ENCODE peak calls at places on chromosomes 1 and 21, in nine cellular contexts. U is SK-N-SH, E is A549, X is GM23338, Q is OCI-LY7, T is IMR-90, C is mammary epithelial cell, O is DND-41, N is fibroblast of lung. B is an unnamed sample.
A peak's percentile ranks its signal among the peaks of the same experiment; 100 is the strongest.

GRCh38 chr1:17540255-17541001 is 930 bp downstream of the ARHGEF10L start:
- DNase-seq in Q (no peak), N (peak; percentile 61), O (no peak), C (no peak), U (peak; percentile 85), T (no peak), E (no peak), X (peak; percentile 97), B (no peak)

GRCh38 chr1:17293681-17294415 is 14.1 kb upstream of the PADI4 start:
- DNase-seq in Q (no peak), N (no peak), O (no peak), U (no peak), X (no peak), C (no peak), E (no peak), T (no peak), B (peak; percentile 59)

GRCh38 chr21:27648560-27648959 is 681.7 kb upstream of the ADAMTS5 start:
- DNase-seq in U (no peak), E (no peak), T (peak; percentile 90), C (peak; percentile 85), Q (no peak), O (no peak), X (no peak), N (peak; percentile 74), B (peak; percentile 65)

GRCh38 chr1:241828576-241828975 is 19.4 kb upstream of the EXO1 start:
- DNase-seq in O (no peak), U (peak; percentile 10), C (peak; percentile 57), N (no peak), T (peak; percentile 54), Q (no peak), E (no peak), X (peak; percentile 5), B (peak; percentile 82)

GRCh38 chr1:172414331-172414730 is 6.2 kb upstream of the C1orf105 start:
- DNase-seq in Q (no peak), C (peak; percentile 70), T (peak; percentile 57), O (no peak), X (no peak), E (no peak), N (no peak), U (no peak), B (peak; percentile 85)

GRCh38 chr1:22969224-22969829 is 3.3 kb downstream of the LACTBL1 start:
- DNase-seq in O (no peak), T (peak; percentile 90), E (peak; percentile 24), X (no peak), N (peak; percentile 90), C (peak; percentile 59), U (peak; percentile 58), Q (no peak), B (peak; percentile 71)

GRCh38 chr1:179342740-179343404 is 22.9 kb upstream of the AXDND1 start:
- DNase-seq in U (no peak), Q (no peak), O (no peak), T (no peak), C (no peak), X (no peak), N (no peak), E (no peak), B (no peak)

GRCh38 chr1:42201986-42202385 is 37.4 kb upstream of the GUCA2A start:
- DNase-seq in X (no peak), C (no peak), T (no peak), E (no peak), Q (no peak), U (no peak), O (no peak), N (no peak), B (no peak)

GRCh38 chr21:36704281-36704957 is 5.5 kb downstream of the SIM2 start:
- DNase-seq in X (peak; percentile 52), E (no peak), N (no peak), C (no peak), Q (no peak), O (no peak), U (peak; percentile 49), T (peak; percentile 4), B (no peak)

GRCh38 chr1:32179443-32180185 is at the start of gene TXLNA:
- DNase-seq in U (peak; percentile 98), T (peak; percentile 87), N (peak; percentile 92), X (peak; percentile 96), C (peak; percentile 86), E (peak; percentile 90), O (peak; percentile 93), Q (peak; percentile 92), B (peak; percentile 91)

GRCh38 chr1:167612583-167612982 is 17.4 kb upstream of the RCSD1 start:
- DNase-seq in N (no peak), C (no peak), O (no peak), Q (no peak), U (no peak), T (no peak), E (no peak), X (no peak), B (no peak)

DNA sequence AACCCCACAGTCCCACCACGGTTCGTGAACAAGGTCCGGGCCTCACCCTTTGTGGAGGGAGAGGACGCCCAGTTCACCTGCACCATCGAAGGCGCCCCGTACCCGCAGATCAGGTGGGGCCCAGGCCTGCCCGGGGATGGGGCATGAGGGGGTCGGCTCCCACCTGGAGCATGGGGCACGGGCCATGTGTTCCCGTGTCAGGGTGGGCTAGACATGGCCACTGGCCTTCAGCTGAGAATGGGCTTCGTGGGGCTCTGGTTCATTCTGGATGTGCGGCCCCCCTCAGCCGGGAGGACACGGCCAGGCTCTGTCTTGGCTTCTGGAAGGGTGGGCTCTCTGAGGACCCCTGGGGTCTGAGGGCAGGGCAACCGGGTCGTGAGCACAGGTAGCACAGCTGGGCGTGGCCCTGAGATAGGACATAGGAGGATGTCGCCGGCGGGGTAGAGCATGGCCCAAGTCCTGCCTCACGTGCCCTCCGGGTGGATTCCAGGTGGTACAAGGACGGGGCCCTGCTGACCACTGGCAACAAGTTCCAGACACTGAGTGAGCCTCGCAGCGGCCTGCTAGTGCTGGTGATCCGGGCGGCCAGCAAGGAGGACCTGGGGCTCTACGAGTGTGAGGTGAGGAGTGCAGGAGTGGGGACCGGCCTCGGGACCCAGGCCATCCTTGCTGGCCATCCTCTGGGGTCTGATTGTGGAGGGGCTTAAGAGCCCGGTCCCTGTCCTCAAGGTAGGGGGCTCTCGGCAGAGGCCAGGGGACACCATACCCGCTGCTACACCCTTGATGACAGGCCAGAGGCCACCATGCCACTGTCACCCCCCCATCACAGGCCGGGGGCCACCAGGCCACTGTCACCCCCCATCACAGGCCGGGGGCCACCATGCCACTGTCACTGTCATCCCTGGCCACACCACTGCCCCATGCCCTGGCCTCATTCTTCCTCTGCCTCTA is 55.5 kb downstream of the TRIM11 start:
- DNase-seq in X (no peak), N (no peak), O (no peak), T (no peak), Q (no peak), U (no peak), E (no peak), C (no peak), B (no peak)
- H3K4me3 ChIP-seq in X (no peak overlapping the region), N (no peak overlapping the region), O (no peak overlapping the region), T (no peak overlapping the region), Q (no peak overlapping the region), U (no peak overlapping the region), E (no peak overlapping the region), C (no peak overlapping the region), B (no peak overlapping the region)

GRCh38 chr21:42252778-42253340 is 33.9 kb downstream of the ABCG1 start:
- DNase-seq in Q (no peak), N (no peak), X (no peak), T (no peak), C (no peak), U (no peak), E (no peak), O (no peak), B (no peak)
- H3K4me2 ChIP-seq in Q (no peak overlapping the region), N (no peak overlapping the region), X (no peak overlapping the region), T (no peak overlapping the region), C (no peak overlapping the region), U (no peak overlapping the region), E (no peak overlapping the region), O (no peak overlapping the region), B (no peak overlapping the region)

DNA sequence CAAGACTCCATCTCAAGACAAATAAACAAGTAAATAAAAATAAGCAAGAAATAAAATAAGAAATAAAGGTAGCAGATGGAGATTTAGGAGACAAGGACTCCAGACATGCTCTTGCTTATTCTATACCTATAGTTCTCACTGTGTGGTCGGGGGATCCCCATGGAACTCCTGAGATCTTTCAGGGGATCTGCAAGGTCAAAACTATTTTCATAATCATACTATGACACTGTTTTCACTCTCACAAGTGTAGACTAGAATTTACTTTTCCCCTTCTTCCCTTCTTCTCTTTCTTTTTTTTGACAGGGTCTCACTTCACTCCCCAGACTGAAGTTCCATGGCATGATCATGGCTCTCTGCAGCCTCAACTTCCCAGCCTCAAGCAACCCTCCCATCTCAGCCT is 29.8 kb upstream of the NLRP3 start:
- DNase-seq in E (no peak), Q (no peak), C (no peak), N (no peak), U (no peak), X (no peak), T (no peak), O (no peak), B (no peak)
- H3K4me3 ChIP-seq in E (no peak overlapping the region), Q (no peak overlapping the region), C (no peak overlapping the region), N (no peak overlapping the region), U (no peak overlapping the region), X (no peak overlapping the region), T (no peak overlapping the region), O (no peak overlapping the region), B (no peak overlapping the region)

GRCh38 chr1:245310605-245311531 is 156.1 kb downstream of the KIF26B start:
- DNase-seq in N (no peak), U (peak; percentile 61), Q (peak; percentile 4), O (peak; percentile 57), T (no peak), E (no peak), X (peak; percentile 28), C (no peak), B (no peak)

GRCh38 chr1:245317253-245317652 is 162.5 kb downstream of the KIF26B start:
- DNase-seq in Q (no peak), C (no peak), X (no peak), E (no peak), N (no peak), O (no peak), T (no peak), U (no peak), B (no peak)

GRCh38 chr1:245311887-245312286 is 157.1 kb downstream of the KIF26B start:
- DNase-seq in O (no peak), X (no peak), N (no peak), T (no peak), E (no peak), C (no peak), U (no peak), Q (no peak), B (peak; percentile 16)

GRCh38 chr1:245316791-245317190 is 162.0 kb downstream of the KIF26B start:
- DNase-seq in C (no peak), N (no peak), E (no peak), Q (no peak), U (no peak), X (no peak), O (no peak), T (no peak), B (no peak)

GRCh38 chr1:245313581-245313980 is 158.8 kb downstream of the KIF26B start:
- DNase-seq in X (no peak), U (no peak), C (no peak), O (no peak), N (no peak), T (no peak), E (no peak), Q (no peak), B (no peak)
- H3K4me2 ChIP-seq in X (no peak overlapping the region), U (no peak overlapping the region), C (no peak overlapping the region), O (no peak overlapping the region), N (no peak overlapping the region), T (no peak overlapping the region), E (no peak overlapping the region), Q (no peak overlapping the region), B (no peak overlapping the region)

B was measured in PC-3.